ENCODE peak calls at places on chromosome 21, in nine cellular contexts. One of them, this sample, is unnamed.
A peak's percentile ranks its signal among the peaks of the same experiment; 100 is the strongest.

GRCh38 chr21:26405735-26406361 is 167.2 kb downstream of the CYYR1 start:
- DNase-seq in CD8-positive, alpha-beta memory T cell: no peak
- DNase-seq in esophagus muscularis mucosa: no peak
- DNase-seq in Panc1: no peak
- DNase-seq in ascending aorta: no peak
- DNase-seq in right lobe of liver: no peak
- DNase-seq in upper lobe of left lung: peak; percentile 21
- DNase-seq in right cardiac atrium: no peak
- DNase-seq in cardiac muscle cell: peak; percentile 83
- DNase-seq in this sample: no peak

GRCh38 chr21:42337830-42338729 is 12.7 kb downstream of the TFF2 start:
- DNase-seq in Panc1: peak; percentile 15
- DNase-seq in ascending aorta: peak; percentile 73
- DNase-seq in cardiac muscle cell: peak; percentile 68
- DNase-seq in right cardiac atrium: no peak
- DNase-seq in upper lobe of left lung: peak; percentile 89
- DNase-seq in esophagus muscularis mucosa: no peak
- DNase-seq in CD8-positive, alpha-beta memory T cell: peak; percentile 86
- DNase-seq in right lobe of liver: peak; percentile 76
- DNase-seq in this sample: peak; percentile 14

GRCh38 chr21:37766104-37766503 is 150.2 kb downstream of the KCNJ6 start:
- DNase-seq in ascending aorta: no peak
- DNase-seq in upper lobe of left lung: no peak
- DNase-seq in right cardiac atrium: no peak
- DNase-seq in Panc1: no peak
- DNase-seq in right lobe of liver: no peak
- DNase-seq in cardiac muscle cell: no peak
- DNase-seq in CD8-positive, alpha-beta memory T cell: no peak
- DNase-seq in esophagus muscularis mucosa: no peak
- DNase-seq in this sample: no peak

GRCh38 chr21:30733026-30733425 is 14.0 kb downstream of the KRTAP21-2 start:
- DNase-seq in right cardiac atrium: no peak
- DNase-seq in esophagus muscularis mucosa: no peak
- DNase-seq in right lobe of liver: no peak
- DNase-seq in cardiac muscle cell: no peak
- DNase-seq in Panc1: no peak
- DNase-seq in CD8-positive, alpha-beta memory T cell: no peak
- DNase-seq in ascending aorta: no peak
- DNase-seq in upper lobe of left lung: no peak
- DNase-seq in this sample: no peak

GRCh38 chr21:36656138-36656537 is 42.8 kb upstream of the SIM2 start:
- DNase-seq in cardiac muscle cell: no peak
- DNase-seq in upper lobe of left lung: peak; percentile 81
- DNase-seq in ascending aorta: no peak
- DNase-seq in right lobe of liver: no peak
- DNase-seq in CD8-positive, alpha-beta memory T cell: no peak
- DNase-seq in right cardiac atrium: no peak
- DNase-seq in Panc1: no peak
- DNase-seq in esophagus muscularis mucosa: no peak
- DNase-seq in this sample: no peak

GRCh38 chr21:36217711-36218110 is 61.1 kb downstream of the DOP1B start:
- DNase-seq in cardiac muscle cell: no peak
- DNase-seq in CD8-positive, alpha-beta memory T cell: no peak
- DNase-seq in ascending aorta: no peak
- DNase-seq in Panc1: no peak
- DNase-seq in upper lobe of left lung: no peak
- DNase-seq in right lobe of liver: no peak
- DNase-seq in esophagus muscularis mucosa: no peak
- DNase-seq in right cardiac atrium: no peak
- DNase-seq in this sample: no peak

GRCh38 chr21:23664193-23664694 is 1943.0 kb downstream of the MRPL39 start:
- DNase-seq in upper lobe of left lung: no peak
- DNase-seq in cardiac muscle cell: no peak
- DNase-seq in esophagus muscularis mucosa: no peak
- DNase-seq in right lobe of liver: no peak
- DNase-seq in ascending aorta: no peak
- DNase-seq in Panc1: no peak
- DNase-seq in right cardiac atrium: no peak
- DNase-seq in CD8-positive, alpha-beta memory T cell: no peak
- DNase-seq in this sample: no peak

GRCh38 chr21:36727886-36728285 is 29.0 kb downstream of the SIM2 start:
- DNase-seq in Panc1: no peak
- DNase-seq in upper lobe of left lung: peak; percentile 10
- DNase-seq in CD8-positive, alpha-beta memory T cell: no peak
- DNase-seq in right cardiac atrium: no peak
- DNase-seq in right lobe of liver: no peak
- DNase-seq in cardiac muscle cell: no peak
- DNase-seq in esophagus muscularis mucosa: no peak
- DNase-seq in ascending aorta: no peak
- DNase-seq in this sample: no peak

GRCh38 chr21:33075596-33076195 is 5.8 kb downstream of the OLIG1 start:
- DNase-seq in Panc1: no peak
- DNase-seq in CD8-positive, alpha-beta memory T cell: no peak
- DNase-seq in upper lobe of left lung: no peak
- DNase-seq in ascending aorta: no peak
- DNase-seq in right lobe of liver: no peak
- DNase-seq in right cardiac atrium: no peak
- DNase-seq in cardiac muscle cell: no peak
- DNase-seq in esophagus muscularis mucosa: no peak
- DNase-seq in this sample: no peak
- H3K27me3 ChIP-seq in Panc1: peaks cover 10% of the 10 kb centered on the region
- H3K27me3 ChIP-seq in CD8-positive, alpha-beta memory T cell: peaks cover 33% of the 10 kb centered on the region
- H3K27me3 ChIP-seq in upper lobe of left lung: peaks cover 8% of the 10 kb centered on the region
- H3K27me3 ChIP-seq in ascending aorta: no peaks in the 10 kb centered on the region
- H3K27me3 ChIP-seq in right lobe of liver: peaks cover 39% of the 10 kb centered on the region
- H3K27me3 ChIP-seq in right cardiac atrium: no peaks in the 10 kb centered on the region
- H3K27me3 ChIP-seq in cardiac muscle cell: peaks cover 86% of the 10 kb centered on the region
- H3K27me3 ChIP-seq in esophagus muscularis mucosa: peaks cover 31% of the 10 kb centered on the region
- H3K27me3 ChIP-seq in this sample: peaks cover 86% of the 10 kb centered on the region

GRCh38 chr21:35116777-35117176 is 67.7 kb upstream of the RUNX1 start:
- DNase-seq in Panc1: no peak
- DNase-seq in esophagus muscularis mucosa: no peak
- DNase-seq in CD8-positive, alpha-beta memory T cell: no peak
- DNase-seq in ascending aorta: no peak
- DNase-seq in right cardiac atrium: no peak
- DNase-seq in cardiac muscle cell: no peak
- DNase-seq in right lobe of liver: no peak
- DNase-seq in upper lobe of left lung: no peak
- DNase-seq in this sample: no peak

GRCh38 chr21:35108887-35109286 is 59.8 kb upstream of the RUNX1 start:
- DNase-seq in cardiac muscle cell: no peak
- DNase-seq in Panc1: no peak
- DNase-seq in esophagus muscularis mucosa: no peak
- DNase-seq in right cardiac atrium: no peak
- DNase-seq in upper lobe of left lung: no peak
- DNase-seq in right lobe of liver: no peak
- DNase-seq in CD8-positive, alpha-beta memory T cell: no peak
- DNase-seq in ascending aorta: no peak
- DNase-seq in this sample: no peak

GRCh38 chr21:35111531-35111930 is 62.4 kb upstream of the RUNX1 start:
- DNase-seq in Panc1: no peak
- DNase-seq in ascending aorta: no peak
- DNase-seq in CD8-positive, alpha-beta memory T cell: no peak
- DNase-seq in esophagus muscularis mucosa: no peak
- DNase-seq in cardiac muscle cell: no peak
- DNase-seq in right cardiac atrium: no peak
- DNase-seq in upper lobe of left lung: no peak
- DNase-seq in right lobe of liver: no peak
- DNase-seq in this sample: no peak

GRCh38 chr21:35107520-35107919 is 58.4 kb upstream of the RUNX1 start:
- DNase-seq in Panc1: no peak
- DNase-seq in esophagus muscularis mucosa: no peak
- DNase-seq in cardiac muscle cell: no peak
- DNase-seq in CD8-positive, alpha-beta memory T cell: no peak
- DNase-seq in right lobe of liver: no peak
- DNase-seq in right cardiac atrium: no peak
- DNase-seq in upper lobe of left lung: no peak
- DNase-seq in ascending aorta: no peak
- DNase-seq in this sample: no peak

DNA sequence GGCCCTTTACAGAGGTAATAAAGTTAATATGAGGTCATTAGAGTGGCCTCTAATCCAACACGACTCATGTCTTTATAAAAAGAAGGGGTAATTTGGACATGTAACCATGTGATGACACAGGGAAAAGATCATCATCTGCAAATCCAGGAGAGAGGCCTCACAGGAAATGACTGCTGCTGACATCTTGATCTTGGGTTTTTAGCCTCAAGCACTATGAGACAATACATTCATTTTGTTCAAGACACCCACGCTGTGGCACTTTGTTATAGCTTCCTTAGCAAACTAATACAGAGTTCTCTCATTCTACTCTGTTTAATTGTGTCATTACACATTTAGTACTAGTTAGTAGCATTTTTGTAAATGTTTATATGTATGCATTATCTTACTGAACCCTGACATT is 64.0 kb upstream of the RUNX1 start:
- DNase-seq in upper lobe of left lung: no peak
- DNase-seq in right lobe of liver: no peak
- DNase-seq in Panc1: no peak
- DNase-seq in right cardiac atrium: no peak
- DNase-seq in cardiac muscle cell: no peak
- DNase-seq in esophagus muscularis mucosa: no peak
- DNase-seq in ascending aorta: no peak
- DNase-seq in CD8-positive, alpha-beta memory T cell: no peak
- DNase-seq in this sample: no peak
- H3K27ac ChIP-seq in upper lobe of left lung: no peak overlapping the region
- H3K27ac ChIP-seq in right lobe of liver: no peak overlapping the region
- H3K27ac ChIP-seq in Panc1: no peak overlapping the region
- H3K27ac ChIP-seq in right cardiac atrium: no peak overlapping the region
- H3K27ac ChIP-seq in cardiac muscle cell: no peak overlapping the region
- H3K27ac ChIP-seq in esophagus muscularis mucosa: no peak overlapping the region
- H3K27ac ChIP-seq in ascending aorta: no peak overlapping the region
- H3K27ac ChIP-seq in CD8-positive, alpha-beta memory T cell: no peak overlapping the region
- H3K27ac ChIP-seq in this sample: no peak overlapping the region

DNA sequence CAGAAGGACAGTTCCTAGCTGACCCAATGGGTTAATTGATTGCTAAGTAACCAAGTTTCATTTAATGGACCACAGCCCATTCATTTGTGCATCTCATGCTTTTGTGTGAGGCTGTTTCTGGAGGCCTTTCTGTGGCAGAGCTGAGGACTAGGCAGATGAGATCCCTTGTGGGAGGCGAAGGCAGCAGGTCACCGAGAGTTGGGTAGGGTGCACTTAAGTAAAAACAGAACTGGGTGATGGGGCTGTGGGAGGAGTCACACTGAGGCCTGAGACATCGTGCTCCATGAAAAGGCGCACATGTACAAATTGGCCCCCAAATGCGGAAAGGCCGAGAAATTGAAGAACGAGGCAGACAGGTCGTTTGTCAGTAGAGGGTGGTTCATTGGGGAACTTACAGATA is 60.9 kb downstream of the S100B start:
- DNase-seq in esophagus muscularis mucosa: no peak
- DNase-seq in right lobe of liver: no peak
- DNase-seq in upper lobe of left lung: no peak
- DNase-seq in Panc1: no peak
- DNase-seq in right cardiac atrium: no peak
- DNase-seq in cardiac muscle cell: no peak
- DNase-seq in ascending aorta: no peak
- DNase-seq in CD8-positive, alpha-beta memory T cell: no peak
- DNase-seq in this sample: no peak
- H3K9me3 ChIP-seq in esophagus muscularis mucosa: no peaks in the 10 kb centered on the region
- H3K9me3 ChIP-seq in right lobe of liver: no peaks in the 10 kb centered on the region
- H3K9me3 ChIP-seq in upper lobe of left lung: no peaks in the 10 kb centered on the region
- H3K9me3 ChIP-seq in Panc1: no peaks in the 10 kb centered on the region
- H3K9me3 ChIP-seq in right cardiac atrium: no peaks in the 10 kb centered on the region
- H3K9me3 ChIP-seq in cardiac muscle cell: no peaks in the 10 kb centered on the region
- H3K9me3 ChIP-seq in ascending aorta: no peaks in the 10 kb centered on the region
- H3K9me3 ChIP-seq in CD8-positive, alpha-beta memory T cell: no peaks in the 10 kb centered on the region
- H3K9me3 ChIP-seq in this sample: no peaks in the 10 kb centered on the region

DNA sequence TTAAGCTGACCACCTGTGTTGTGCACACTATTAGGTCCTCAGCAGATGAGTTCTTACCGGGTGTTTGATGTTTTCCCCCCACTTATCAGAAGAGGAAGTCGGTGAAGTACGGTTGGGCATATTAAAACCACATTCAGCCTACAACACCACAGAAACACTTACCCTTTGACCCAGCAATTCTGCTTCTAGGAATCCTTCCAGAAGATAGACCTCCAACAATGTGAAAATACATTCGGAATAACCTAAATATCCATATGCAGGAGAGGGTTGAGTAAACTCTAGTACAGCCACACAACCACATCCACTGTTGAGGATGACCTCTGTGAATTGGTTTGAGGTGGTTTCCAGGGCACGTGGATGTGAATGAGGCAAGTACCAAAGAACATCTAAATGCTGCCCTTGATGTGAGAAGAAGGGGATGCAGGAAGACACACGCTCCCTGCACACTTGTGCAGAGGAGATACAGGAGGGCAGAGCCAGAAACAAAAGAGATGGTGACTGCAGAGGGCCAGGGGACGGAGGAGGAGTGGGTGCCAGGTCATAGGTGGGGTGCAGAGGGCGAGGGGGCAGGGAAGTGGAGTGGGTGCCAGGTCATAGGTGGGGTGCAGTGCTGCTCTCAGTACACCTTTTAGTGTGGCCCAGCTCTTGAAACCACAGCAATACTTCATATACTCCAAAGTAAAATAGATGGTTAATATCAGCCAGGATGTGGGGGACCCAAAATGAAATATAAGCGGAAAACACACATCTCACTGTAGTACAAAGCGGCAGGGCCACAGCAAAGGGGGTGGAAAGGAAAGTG is 12.8 kb downstream of the ADARB1 start:
- DNase-seq in right lobe of liver: no peak
- DNase-seq in cardiac muscle cell: peak; percentile 23
- DNase-seq in esophagus muscularis mucosa: no peak
- DNase-seq in Panc1: no peak
- DNase-seq in CD8-positive, alpha-beta memory T cell: no peak
- DNase-seq in ascending aorta: no peak
- DNase-seq in upper lobe of left lung: no peak
- DNase-seq in right cardiac atrium: no peak
- DNase-seq in this sample: no peak
- H3K27me3 ChIP-seq in right lobe of liver: no peaks in the 10 kb centered on the region
- H3K27me3 ChIP-seq in cardiac muscle cell: no peaks in the 10 kb centered on the region
- H3K27me3 ChIP-seq in esophagus muscularis mucosa: no peaks in the 10 kb centered on the region
- H3K27me3 ChIP-seq in Panc1: no peaks in the 10 kb centered on the region
- H3K27me3 ChIP-seq in CD8-positive, alpha-beta memory T cell: no peaks in the 10 kb centered on the region
- H3K27me3 ChIP-seq in ascending aorta: no peaks in the 10 kb centered on the region
- H3K27me3 ChIP-seq in upper lobe of left lung: no peaks in the 10 kb centered on the region
- H3K27me3 ChIP-seq in right cardiac atrium: no peaks in the 10 kb centered on the region
- H3K27me3 ChIP-seq in this sample: no peaks in the 10 kb centered on the region

GRCh38 chr21:38910390-38911008 is 104.8 kb downstream of the ETS2 start:
- DNase-seq in cardiac muscle cell: no peak
- DNase-seq in right lobe of liver: peak; percentile 49
- DNase-seq in ascending aorta: no peak
- DNase-seq in CD8-positive, alpha-beta memory T cell: no peak
- DNase-seq in Panc1: no peak
- DNase-seq in esophagus muscularis mucosa: no peak
- DNase-seq in upper lobe of left lung: no peak
- DNase-seq in right cardiac atrium: no peak
- DNase-seq in this sample: no peak
- H3K27ac ChIP-seq in cardiac muscle cell: no peak overlapping the region
- H3K27ac ChIP-seq in right lobe of liver: peak overlapping the region; percentile 98
- H3K27ac ChIP-seq in ascending aorta: peak overlapping the region; percentile 90
- H3K27ac ChIP-seq in CD8-positive, alpha-beta memory T cell: no peak overlapping the region
- H3K27ac ChIP-seq in Panc1: no peak overlapping the region
- H3K27ac ChIP-seq in esophagus muscularis mucosa: peak overlapping the region; percentile 53
- H3K27ac ChIP-seq in upper lobe of left lung: peak overlapping the region; percentile 28
- H3K27ac ChIP-seq in right cardiac atrium: peak overlapping the region; percentile 81
- H3K27ac ChIP-seq in this sample: peak overlapping the region; percentile 89

DNA sequence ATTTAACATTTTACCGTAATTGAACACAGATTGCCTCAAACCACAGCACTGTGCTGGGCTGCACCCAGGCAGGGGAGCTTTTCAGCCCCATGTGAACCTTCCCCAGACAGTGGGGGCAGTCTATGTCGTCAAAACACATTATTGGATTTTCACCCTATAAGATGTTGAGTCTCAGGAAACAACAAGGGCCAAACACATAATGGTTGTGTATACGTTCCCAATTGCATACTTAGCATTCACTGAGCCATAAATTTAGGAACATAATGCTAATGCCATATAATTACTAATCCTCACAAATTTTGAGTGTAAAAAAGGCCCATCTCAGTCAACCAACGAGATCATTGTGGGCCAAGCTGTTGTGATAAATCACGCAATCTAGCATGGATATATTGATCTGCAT is 27.7 kb downstream of the DSCAM start:
- DNase-seq in cardiac muscle cell: no peak
- DNase-seq in Panc1: no peak
- DNase-seq in right cardiac atrium: no peak
- DNase-seq in esophagus muscularis mucosa: peak; percentile 21
- DNase-seq in CD8-positive, alpha-beta memory T cell: no peak
- DNase-seq in upper lobe of left lung: no peak
- DNase-seq in right lobe of liver: no peak
- DNase-seq in ascending aorta: no peak
- DNase-seq in this sample: no peak
- H3K9me3 ChIP-seq in cardiac muscle cell: no peaks in the 10 kb centered on the region
- H3K9me3 ChIP-seq in Panc1: no peaks in the 10 kb centered on the region
- H3K9me3 ChIP-seq in right cardiac atrium: no peaks in the 10 kb centered on the region
- H3K9me3 ChIP-seq in esophagus muscularis mucosa: no peaks in the 10 kb centered on the region
- H3K9me3 ChIP-seq in CD8-positive, alpha-beta memory T cell: no peaks in the 10 kb centered on the region
- H3K9me3 ChIP-seq in upper lobe of left lung: no peaks in the 10 kb centered on the region
- H3K9me3 ChIP-seq in right lobe of liver: no peaks in the 10 kb centered on the region
- H3K9me3 ChIP-seq in ascending aorta: no peaks in the 10 kb centered on the region
- H3K9me3 ChIP-seq in this sample: no peaks in the 10 kb centered on the region

This sample was measured in esophagus squamous epithelium.